ENCODE peak calls at places on chromosomes 13 and 19, in nine cellular contexts. U, E, G, Z, A, C, Y, R and N are unnamed samples.

GRCh38 chr19:50427997-50428425 is 4.7 kb upstream of the MYBPC2 start:
- DNase-seq in U (peak; percentile 44), Y (peak; percentile 87), C (no peak), A (peak; percentile 76), Z (peak; percentile 92), R (peak; percentile 94), E (peak; percentile 96), G (peak; percentile 86), N (peak; percentile 97)

GRCh38 chr13:52851153-52851962 is 2.9 kb upstream of the PCDH8 start:
- DNase-seq in C (no peak), A (no peak), E (peak; percentile 29), Y (no peak), R (no peak), G (peak; percentile 30), Z (peak; percentile 32), U (no peak), N (no peak)

GRCh38 chr13:34011552-34012085 is 193.7 kb downstream of the RFC3 start:
- DNase-seq in U (no peak), Z (no peak), R (no peak), A (no peak), C (peak; percentile 47), E (no peak), G (no peak), Y (no peak), N (no peak)

GRCh38 chr19:11418518-11419506 is at the start of gene RGL3:
- DNase-seq in G (no peak), Y (no peak), U (no peak), R (no peak), C (no peak), Z (peak; percentile 77), A (no peak), E (peak; percentile 73), N (peak; percentile 86)

GRCh38 chr13:34300559-34300958 is 482.6 kb downstream of the RFC3 start:
- DNase-seq in U (no peak), G (no peak), R (no peak), Z (no peak), A (no peak), Y (no peak), E (no peak), C (peak; percentile 12), N (no peak)

GRCh38 chr19:47729468-47729798 is 15.9 kb upstream of the NOP53 start:
- DNase-seq in U (no peak), E (peak; percentile 86), Z (peak; percentile 63), A (peak; percentile 81), R (peak; percentile 90), Y (no peak), C (peak; percentile 98), G (peak; percentile 74), N (peak; percentile 92)

GRCh38 chr19:2534374-2535050 is 58.6 kb downstream of the GADD45B start:
- DNase-seq in U (no peak), E (no peak), Z (no peak), A (no peak), C (no peak), G (peak; percentile 3), Y (no peak), R (no peak), N (no peak)

GRCh38 chr13:38473305-38473704 is 123.7 kb downstream of the UFM1 start:
- DNase-seq in C (no peak), Y (no peak), Z (no peak), R (no peak), G (no peak), A (no peak), E (no peak), U (no peak), N (no peak)

GRCh38 chr13:110402301-110403069 is 95.4 kb downstream of the COL4A2 start:
- DNase-seq in G (no peak), R (no peak), C (no peak), Y (peak; percentile 46), E (no peak), Z (no peak), A (no peak), U (no peak), N (no peak)

GRCh38 chr13:65292488-65292901 is 1937.6 kb downstream of the PCDH9 start:
- DNase-seq in G (no peak), Z (no peak), E (no peak), R (no peak), Y (no peak), U (no peak), A (no peak), C (peak; percentile 29), N (no peak)

GRCh38 chr13:80571346-80572307 is 230.7 kb upstream of the SPRY2 start:
- DNase-seq in A (no peak), E (no peak), C (no peak), G (peak; percentile 30), Z (no peak), U (no peak), R (no peak), Y (no peak), N (no peak)

GRCh38 chr19:48344892-48345291 is 18.8 kb downstream of the TMEM143 start:
- DNase-seq in A (no peak), U (no peak), E (no peak), Z (no peak), G (no peak), Y (no peak), C (no peak), R (no peak), N (no peak)

GRCh38 chr13:103835052-103835451 is 768.8 kb upstream of the SLC10A2 start:
- DNase-seq in E (no peak), A (no peak), Z (no peak), U (no peak), Y (no peak), G (no peak), R (no peak), C (no peak), N (no peak)

GRCh38 chr19:33639034-33639681 is 17.4 kb downstream of the CHST8 start:
- DNase-seq in G (no peak), C (no peak), Y (no peak), Z (no peak), E (no peak), U (no peak), R (peak; percentile 27), A (no peak), N (no peak)

GRCh38 chr13:19927117-19927734 is 31.3 kb upstream of the ZMYM2 start:
- DNase-seq in U (no peak), E (no peak), Z (no peak), G (no peak), C (peak; percentile 40), Y (no peak), R (no peak), A (no peak), N (no peak)

GRCh38 chr19:5974721-5975387 is 3.1 kb downstream of the RANBP3 start:
- DNase-seq in U (no peak), E (peak; percentile 91), A (no peak), Z (no peak), G (no peak), Y (no peak), R (no peak), C (no peak), N (no peak)

GRCh38 chr13:23411706-23412105 is 21.8 kb downstream of the SACS start:
- DNase-seq in Z (no peak), G (no peak), A (no peak), C (no peak), R (no peak), Y (no peak), E (no peak), U (no peak), N (no peak)

GRCh38 chr13:27171244-27171829 is at the start of gene USP12:
- DNase-seq in U (no peak), C (no peak), E (no peak), Y (no peak), G (peak; percentile 35), A (no peak), R (no peak), Z (no peak), N (no peak)

GRCh38 chr13:94966380-94966779 is 254.0 kb upstream of the SOX21 start:
- DNase-seq in E (no peak), R (no peak), C (no peak), Z (no peak), Y (no peak), A (no peak), U (no peak), G (no peak), N (no peak)

GRCh38 chr19:49851456-49852259 is 699 bp downstream of the PTOV1 start:
- DNase-seq in Z (no peak), C (no peak), R (no peak), G (no peak), E (no peak), A (peak; percentile 48), Y (peak; percentile 69), U (no peak), N (peak; percentile 86)

DNA sequence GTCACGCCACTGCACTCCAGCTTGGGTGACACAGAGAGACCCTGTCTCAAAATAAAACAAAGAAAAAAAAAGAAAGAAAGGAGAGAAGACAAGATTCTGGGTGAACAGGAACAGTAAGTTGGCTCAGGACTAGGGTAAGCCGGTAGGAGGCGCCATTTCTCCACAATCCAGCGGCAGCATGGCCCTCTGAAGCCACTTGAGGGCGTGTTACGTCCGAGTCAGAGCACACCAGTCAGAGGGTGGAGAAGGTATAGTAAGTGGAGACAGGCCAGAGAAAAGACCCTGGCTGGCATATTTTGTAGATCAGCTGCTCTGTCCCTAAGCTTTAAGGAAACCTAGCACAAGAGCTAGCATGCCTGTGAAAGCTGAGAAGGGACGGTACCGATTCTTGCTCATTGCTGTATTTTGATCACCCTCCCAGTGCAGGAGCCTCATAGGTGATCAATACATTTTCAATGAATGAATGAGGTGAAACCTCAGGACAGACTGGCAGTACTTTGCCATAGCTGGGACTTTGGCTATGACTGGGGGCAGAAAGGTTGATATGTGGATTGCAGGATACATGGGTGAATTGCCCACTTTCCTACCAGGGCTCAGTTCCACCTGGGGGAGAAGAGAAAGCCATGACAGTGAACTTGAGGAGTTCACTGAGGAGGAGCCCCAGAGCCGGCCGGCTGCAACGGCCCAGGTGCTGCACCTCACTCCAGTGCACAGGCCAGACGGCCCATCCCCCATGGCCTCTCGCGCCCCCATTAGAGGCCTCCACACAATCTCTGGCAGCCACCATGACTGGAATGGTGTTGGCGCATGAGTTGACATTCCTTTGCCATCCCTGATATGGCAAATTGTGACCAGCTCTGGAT is 23.5 kb downstream of the POU2F2 start:
- DNase-seq in C (peak; percentile 95), R (peak; percentile 82), U (peak; percentile 44), Z (peak; percentile 81), A (peak; percentile 46), G (peak; percentile 76), E (peak; percentile 88), Y (peak; percentile 92), N (peak; percentile 95)
- TF ChIP-seq POLR2A in C (no peak), R (no peak), U (no peak), Z (no peak), A (no peak), G (no peak), E (no peak), Y (no peak), N (no peak)

GRCh38 chr19:13987101-13987890 is 18.8 kb downstream of the RFX1 start:
- DNase-seq in U (no peak), R (no peak), G (peak; percentile 79), C (no peak), A (no peak), E (peak; percentile 88), Y (no peak), Z (peak; percentile 45), N (no peak)
- H3K4me3 ChIP-seq in U (no peak overlapping the region), R (no peak overlapping the region), G (no peak overlapping the region), C (no peak overlapping the region), A (no peak overlapping the region), E (no peak overlapping the region), Y (no peak overlapping the region), Z (no peak overlapping the region), N (no peak overlapping the region)

GRCh38 chr19:16659832-16660708 is at the start of gene SMIM7:
- DNase-seq in R (peak; percentile 99), E (peak; percentile 98), U (peak; percentile 92), G (peak; percentile 100), C (peak; percentile 97), A (peak; percentile 99), Y (peak; percentile 99), Z (peak; percentile 99), N (peak; percentile 99)
- TF ChIP-seq POLR2A in R (peak; percentile 95), E (peak; percentile 95), U (peak; percentile 82), G (peak; percentile 66), C (peak; percentile 62), A (peak; percentile 88), Y (peak; percentile 83), Z (no peak), N (no peak)

GRCh38 chr19:46349311-46349993 is 2.6 kb downstream of the PPP5C start:
- DNase-seq in C (no peak), Y (no peak), G (no peak), R (no peak), Z (no peak), A (no peak), U (no peak), E (peak; percentile 58), N (no peak)
- H3K4me3 ChIP-seq in C (no peak overlapping the region), Y (no peak overlapping the region), G (no peak overlapping the region), R (no peak overlapping the region), Z (peak overlapping the region; percentile 19), A (no peak overlapping the region), U (no peak overlapping the region), E (no peak overlapping the region), N (no peak overlapping the region)